ENCODE peak calls at places on chromosomes 1 and 21, in four cellular contexts. One of them, this sample, is unnamed.

GRCh38 chr1:94622757-94623156 is 81.2 kb upstream of the F3 start:
- DNase-seq in kidney: peak
- DNase-seq in CD4-positive, alpha-beta T cell: no peak
- DNase-seq in left lung: no peak
- DNase-seq in this sample: no peak

GRCh38 chr1:81848880-81849500 is 48.3 kb downstream of the ADGRL2 start:
- DNase-seq in kidney: no peak
- DNase-seq in CD4-positive, alpha-beta T cell: no peak
- DNase-seq in left lung: no peak
- DNase-seq in this sample: no peak

GRCh38 chr1:67361646-67362045 is 54.0 kb downstream of the IL12RB2 start:
- DNase-seq in kidney: no peak
- DNase-seq in CD4-positive, alpha-beta T cell: no peak
- DNase-seq in left lung: no peak
- DNase-seq in this sample: no peak

GRCh38 chr1:168897249-168897648 is 168.2 kb upstream of the DPT start:
- DNase-seq in kidney: no peak
- DNase-seq in CD4-positive, alpha-beta T cell: no peak
- DNase-seq in left lung: no peak
- DNase-seq in this sample: no peak

GRCh38 chr1:201676061-201676644 is 137.2 kb downstream of the NAV1 start:
- DNase-seq in kidney: peak
- DNase-seq in CD4-positive, alpha-beta T cell: no peak
- DNase-seq in left lung: no peak
- DNase-seq in this sample: no peak

GRCh38 chr1:49052102-49052501 is 275.4 kb upstream of the BEND5 start:
- DNase-seq in kidney: no peak
- DNase-seq in CD4-positive, alpha-beta T cell: no peak
- DNase-seq in left lung: no peak
- DNase-seq in this sample: no peak

GRCh38 chr21:46307625-46308024 is 16.0 kb downstream of the C21orf58 start:
- DNase-seq in kidney: no peak
- DNase-seq in CD4-positive, alpha-beta T cell: no peak
- DNase-seq in left lung: no peak
- DNase-seq in this sample: no peak

GRCh38 chr1:70762386-70762785 is 285.2 kb downstream of the PTGER3 start:
- DNase-seq in kidney: no peak
- DNase-seq in CD4-positive, alpha-beta T cell: no peak
- DNase-seq in left lung: no peak
- DNase-seq in this sample: no peak

GRCh38 chr1:201445300-201445699 is 23.7 kb downstream of the PHLDA3 start:
- DNase-seq in kidney: no peak
- DNase-seq in CD4-positive, alpha-beta T cell: no peak
- DNase-seq in left lung: no peak
- DNase-seq in this sample: no peak

GRCh38 chr1:67850611-67851075 is 17.4 kb upstream of the GNG12 start:
- DNase-seq in kidney: peak
- DNase-seq in CD4-positive, alpha-beta T cell: no peak
- DNase-seq in left lung: no peak
- DNase-seq in this sample: no peak

GRCh38 chr1:163410073-163410522 is 88.3 kb downstream of the NUF2 start:
- DNase-seq in kidney: no peak
- DNase-seq in CD4-positive, alpha-beta T cell: no peak
- DNase-seq in left lung: no peak
- DNase-seq in this sample: peak

GRCh38 chr1:54403808-54404261 is 2.4 kb downstream of the SSBP3 start:
- DNase-seq in kidney: no peak
- DNase-seq in CD4-positive, alpha-beta T cell: no peak
- DNase-seq in left lung: no peak
- DNase-seq in this sample: no peak

GRCh38 chr1:54405894-54406293 is 300 bp downstream of the SSBP3 start:
- DNase-seq in kidney: peak
- DNase-seq in CD4-positive, alpha-beta T cell: no peak
- DNase-seq in left lung: no peak
- DNase-seq in this sample: no peak

GRCh38 chr1:54406339-54407181 is at the start of gene SSBP3:
- DNase-seq in kidney: peak
- DNase-seq in CD4-positive, alpha-beta T cell: peak
- DNase-seq in left lung: peak
- DNase-seq in this sample: peak

GRCh38 chr1:54404263-54404662 is 1.9 kb downstream of the SSBP3 start:
- DNase-seq in kidney: no peak
- DNase-seq in CD4-positive, alpha-beta T cell: no peak
- DNase-seq in left lung: no peak
- DNase-seq in this sample: no peak

DNA sequence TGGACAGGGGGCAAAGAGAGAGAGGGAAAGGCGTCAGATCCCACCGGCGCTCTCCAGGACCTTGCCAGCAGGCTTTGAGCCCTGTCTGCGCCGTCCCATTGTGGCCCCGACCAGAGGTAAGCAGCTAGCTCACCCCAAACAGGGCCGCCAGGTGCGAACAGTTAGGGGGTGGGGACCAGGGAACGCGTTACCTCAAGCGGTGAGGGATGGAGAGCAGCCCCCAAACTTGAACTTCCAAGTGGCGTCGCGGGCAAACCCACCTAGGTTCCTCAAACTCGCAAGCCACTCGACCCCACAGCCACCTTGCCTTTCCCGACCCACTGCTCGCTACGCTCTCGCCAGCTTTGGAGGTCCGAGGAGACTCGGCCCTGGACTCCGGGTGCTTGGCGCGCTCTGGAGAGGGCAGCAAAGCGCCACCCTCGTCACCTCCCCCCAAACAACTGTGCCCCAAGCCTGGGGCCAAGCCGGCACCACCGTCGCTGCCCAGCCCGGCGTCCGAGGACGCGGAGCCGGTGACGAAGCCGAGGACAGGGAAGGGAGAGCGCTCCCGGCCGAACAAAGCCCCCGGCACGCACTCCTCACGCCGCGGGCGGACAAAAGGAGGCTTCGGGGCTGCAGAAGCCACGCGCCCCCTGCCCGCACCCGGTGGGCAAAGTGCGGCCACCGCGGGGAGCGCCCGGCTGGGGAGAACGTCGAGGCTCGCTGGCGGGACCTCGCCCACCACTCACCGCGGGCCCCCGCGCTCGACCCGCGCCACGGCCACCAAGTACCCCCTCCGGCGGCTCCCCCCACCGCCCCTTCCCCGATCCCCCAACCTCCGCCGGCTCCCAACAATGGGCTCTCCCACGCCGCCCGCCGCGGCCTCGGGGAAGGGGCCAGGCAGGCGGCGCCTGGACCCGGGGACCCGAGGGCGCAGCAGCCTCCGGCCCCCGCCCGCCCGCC is 984 bp downstream of the SSBP3 start:
- DNase-seq in kidney: peak
- DNase-seq in CD4-positive, alpha-beta T cell: no peak
- DNase-seq in left lung: peak
- DNase-seq in this sample: peak
- TF ChIP-seq CTCF in kidney: no peak
- TF ChIP-seq CTCF in CD4-positive, alpha-beta T cell: no peak
- TF ChIP-seq CTCF in left lung: no peak
- TF ChIP-seq CTCF in this sample: peak

GRCh38 chr1:167715653-167716302 is 6.0 kb upstream of the MPZL1 start:
- DNase-seq in kidney: no peak
- DNase-seq in CD4-positive, alpha-beta T cell: no peak
- DNase-seq in left lung: no peak
- DNase-seq in this sample: no peak
- TF ChIP-seq CTCF in kidney: no peak
- TF ChIP-seq CTCF in CD4-positive, alpha-beta T cell: peak
- TF ChIP-seq CTCF in left lung: no peak
- TF ChIP-seq CTCF in this sample: no peak

DNA sequence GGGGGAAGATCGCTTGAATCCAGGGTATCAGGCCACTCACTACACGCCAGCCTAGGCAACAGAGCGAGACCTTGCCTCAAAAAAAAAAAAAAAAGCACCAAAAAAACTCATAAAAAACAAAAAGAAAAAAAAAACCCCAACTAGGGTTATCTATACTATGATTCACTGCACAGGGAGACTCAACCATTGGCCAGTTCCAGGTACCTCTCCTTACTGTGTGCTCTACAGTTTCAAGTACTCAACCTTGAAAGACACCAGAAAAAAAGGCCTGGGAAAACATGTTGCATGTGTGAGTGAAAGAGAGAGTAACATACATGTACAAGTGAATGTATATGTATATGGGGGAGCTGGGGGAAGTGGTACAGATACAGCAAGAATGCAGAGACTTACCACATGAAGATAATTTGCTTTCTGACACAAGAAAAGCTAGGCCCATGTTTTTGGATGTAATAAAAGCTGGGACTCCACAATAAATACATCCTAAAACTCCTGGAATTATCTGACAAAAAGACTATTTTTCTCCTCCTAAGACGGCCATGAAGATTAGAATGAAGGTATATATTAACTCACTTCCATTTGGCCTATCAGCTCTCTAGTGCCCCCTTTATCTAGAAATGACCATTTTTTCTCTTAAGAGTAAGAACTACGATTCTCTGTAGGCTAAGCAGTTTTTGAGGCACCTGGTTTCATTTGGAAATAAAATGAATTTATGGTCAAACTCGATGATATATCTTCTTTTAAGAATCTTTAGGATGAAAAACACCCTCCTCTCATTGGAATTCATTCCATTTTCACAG is 52.2 kb downstream of the SLC27A3 start:
- DNase-seq in kidney: no peak
- DNase-seq in CD4-positive, alpha-beta T cell: no peak
- DNase-seq in left lung: no peak
- DNase-seq in this sample: no peak
- TF ChIP-seq CTCF in kidney: no peak
- TF ChIP-seq CTCF in CD4-positive, alpha-beta T cell: no peak
- TF ChIP-seq CTCF in left lung: no peak
- TF ChIP-seq CTCF in this sample: peak

GRCh38 chr1:29414091-29414490 is 177.8 kb downstream of the PTPRU start:
- DNase-seq in kidney: no peak
- DNase-seq in CD4-positive, alpha-beta T cell: no peak
- DNase-seq in left lung: no peak
- DNase-seq in this sample: no peak

GRCh38 chr1:29413661-29414060 is 177.3 kb downstream of the PTPRU start:
- DNase-seq in kidney: no peak
- DNase-seq in CD4-positive, alpha-beta T cell: no peak
- DNase-seq in left lung: no peak
- DNase-seq in this sample: no peak

GRCh38 chr1:29416267-29416666 is 179.9 kb downstream of the PTPRU start:
- DNase-seq in kidney: no peak
- DNase-seq in CD4-positive, alpha-beta T cell: no peak
- DNase-seq in left lung: no peak
- DNase-seq in this sample: no peak

GRCh38 chr1:29415861-29416260 is 179.5 kb downstream of the PTPRU start:
- DNase-seq in kidney: no peak
- DNase-seq in CD4-positive, alpha-beta T cell: no peak
- DNase-seq in left lung: no peak
- DNase-seq in this sample: no peak

GRCh38 chr1:29415156-29415830 is 179.0 kb downstream of the PTPRU start:
- DNase-seq in kidney: no peak
- DNase-seq in CD4-positive, alpha-beta T cell: no peak
- DNase-seq in left lung: no peak
- DNase-seq in this sample: no peak
- TF ChIP-seq CTCF in kidney: no peak
- TF ChIP-seq CTCF in CD4-positive, alpha-beta T cell: no peak
- TF ChIP-seq CTCF in left lung: no peak
- TF ChIP-seq CTCF in this sample: peak

GRCh38 chr1:239914827-239915231 is 176.9 kb upstream of the FMN2 start:
- DNase-seq in kidney: no peak
- DNase-seq in CD4-positive, alpha-beta T cell: no peak
- DNase-seq in left lung: no peak
- DNase-seq in this sample: no peak
- TF ChIP-seq CTCF in kidney: no peak
- TF ChIP-seq CTCF in CD4-positive, alpha-beta T cell: no peak
- TF ChIP-seq CTCF in left lung: no peak
- TF ChIP-seq CTCF in this sample: no peak

GRCh38 chr1:160621633-160622413 is 25.0 kb downstream of the SLAMF1 start:
- DNase-seq in kidney: no peak
- DNase-seq in CD4-positive, alpha-beta T cell: no peak
- DNase-seq in left lung: no peak
- DNase-seq in this sample: no peak

GRCh38 chr1:160618327-160618726 is 28.5 kb downstream of the SLAMF1 start:
- DNase-seq in kidney: no peak
- DNase-seq in CD4-positive, alpha-beta T cell: no peak
- DNase-seq in left lung: no peak
- DNase-seq in this sample: no peak

GRCh38 chr1:160619742-160620277 is 27.0 kb downstream of the SLAMF1 start:
- DNase-seq in kidney: no peak
- DNase-seq in CD4-positive, alpha-beta T cell: no peak
- DNase-seq in left lung: no peak
- DNase-seq in this sample: no peak

GRCh38 chr1:160620942-160621632 is 25.8 kb downstream of the SLAMF1 start:
- DNase-seq in kidney: no peak
- DNase-seq in CD4-positive, alpha-beta T cell: no peak
- DNase-seq in left lung: no peak
- DNase-seq in this sample: no peak

GRCh38 chr1:160618763-160619274 is 28.0 kb downstream of the SLAMF1 start:
- DNase-seq in kidney: no peak
- DNase-seq in CD4-positive, alpha-beta T cell: peak
- DNase-seq in left lung: no peak
- DNase-seq in this sample: no peak
- TF ChIP-seq CTCF in kidney: peak
- TF ChIP-seq CTCF in CD4-positive, alpha-beta T cell: peak
- TF ChIP-seq CTCF in left lung: peak
- TF ChIP-seq CTCF in this sample: peak

This sample was measured in neural crest cell.